ENCODE peak calls at places on chromosomes 12 and 14, in seven cellular contexts. E is progenitor cell of endocrine pancreas, B is mammary epithelial cell, N is pulmonary artery endothelial cell, D is T1000, A is posterior cingulate gyrus, Y is left cardiac atrium. K is an unnamed sample.
A peak's percentile ranks its signal among the peaks of the same experiment; 100 is the strongest.

GRCh38 chr12:795305-795704 is 42.9 kb downstream of the WNK1 start:
- DNase-seq in Y (no peak), B (no peak), D (no peak), A (no peak), N (no peak), E (no peak), K (no peak)

GRCh38 chr12:124356221-124356620 is 61.3 kb downstream of the RFLNA start:
- DNase-seq in D (no peak), B (no peak), A (no peak), E (no peak), Y (no peak), N (no peak), K (no peak)

GRCh38 chr14:37447883-37448391 is 147.1 kb downstream of the FOXA1 start:
- DNase-seq in B (peak; percentile 53), E (no peak), Y (no peak), N (no peak), D (no peak), A (no peak), K (no peak)

GRCh38 chr12:98799411-98799810 is 154.3 kb downstream of the APAF1 start:
- DNase-seq in A (no peak), N (no peak), B (no peak), Y (no peak), D (no peak), E (no peak), K (no peak)

GRCh38 chr12:119178544-119179334 is at the start of gene HSPB8:
- DNase-seq in A (peak; percentile 62), D (peak; percentile 50), B (peak; percentile 2), Y (peak; percentile 95), E (peak; percentile 68), N (no peak), K (peak; percentile 50)

GRCh38 chr14:101505216-101505970 is 55.9 kb upstream of the DIO3 start:
- DNase-seq in E (no peak), B (no peak), D (no peak), N (no peak), A (peak; percentile 5), Y (peak; percentile 13), K (no peak)

GRCh38 chr12:58450868-58451482 is 469.3 kb downstream of the LRIG3 start:
- DNase-seq in N (no peak), B (no peak), A (no peak), D (no peak), Y (no peak), E (no peak), K (no peak)

GRCh38 chr14:99644723-99645544 is at the start of gene HHIPL1:
- DNase-seq in B (no peak), A (no peak), D (no peak), Y (peak; percentile 49), N (no peak), E (peak; percentile 19), K (peak; percentile 21)

GRCh38 chr12:65925626-65926025 is 101.3 kb downstream of the HMGA2 start:
- DNase-seq in N (no peak), E (no peak), Y (no peak), B (no peak), A (no peak), D (no peak), K (no peak)

GRCh38 chr14:33840797-33841196 is 110.1 kb downstream of the EGLN3 start:
- DNase-seq in D (no peak), E (no peak), B (no peak), Y (no peak), N (no peak), A (no peak), K (no peak)

GRCh38 chr12:71187379-71187778 is 29.6 kb upstream of the TSPAN8 start:
- DNase-seq in B (no peak), Y (no peak), N (no peak), E (no peak), D (no peak), A (no peak), K (no peak)

GRCh38 chr12:105099355-105099754 is 8.2 kb upstream of the WASHC4 start:
- DNase-seq in A (no peak), Y (no peak), B (no peak), D (no peak), E (no peak), N (no peak), K (no peak)

GRCh38 chr12:88802307-88802706 is 222.0 kb upstream of the KITLG start:
- DNase-seq in E (no peak), A (no peak), B (no peak), D (no peak), N (no peak), Y (no peak), K (no peak)

GRCh38 chr14:51873221-51873893 is 12.9 kb downstream of the GNG2 start:
- DNase-seq in E (no peak), B (peak; percentile 91), A (no peak), N (peak; percentile 45), D (peak; percentile 49), Y (no peak), K (no peak)

GRCh38 chr12:8018666-8019581 is 13.6 kb upstream of the FOXJ2 start:
- DNase-seq in N (no peak), A (peak; percentile 46), B (no peak), D (no peak), E (peak; percentile 62), Y (no peak), K (peak; percentile 52)

GRCh38 chr14:63952053-63952932 is 99.5 kb downstream of the SYNE2 start:
- DNase-seq in B (no peak), Y (no peak), D (no peak), E (no peak), A (no peak), N (no peak), K (no peak)

GRCh38 chr14:68891851-68892660 is 87.0 kb downstream of the ACTN1 start:
- DNase-seq in B (peak; percentile 62), A (no peak), D (no peak), E (no peak), Y (no peak), N (no peak), K (no peak)

GRCh38 chr12:53578783-53579182 is 47.4 kb downstream of the ATF7 start:
- DNase-seq in E (no peak), N (no peak), B (no peak), D (no peak), A (no peak), Y (no peak), K (no peak)

GRCh38 chr12:13570005-13570694 is 373.6 kb downstream of the EMP1 start:
- DNase-seq in E (no peak), A (no peak), D (no peak), B (peak; percentile 58), N (no peak), Y (no peak), K (no peak)

GRCh38 chr12:80233926-80234325 is 134.6 kb downstream of the OTOGL start:
- DNase-seq in B (no peak), E (no peak), N (no peak), D (no peak), Y (no peak), A (no peak), K (no peak)

GRCh38 chr14:31864937-31865855 is 211.9 kb upstream of the ARHGAP5 start:
- DNase-seq in N (no peak), E (no peak), B (peak; percentile 90), A (no peak), Y (no peak), D (no peak), K (no peak)

GRCh38 chr14:27387458-27387857 is 789.6 kb upstream of the NOVA1 start:
- DNase-seq in N (no peak), B (no peak), E (no peak), Y (no peak), A (no peak), D (no peak), K (no peak)

GRCh38 chr12:86137936-86138335 is 118.3 kb downstream of the MGAT4C start:
- DNase-seq in D (peak; percentile 3), B (peak; percentile 77), A (no peak), N (peak; percentile 52), E (no peak), Y (no peak), K (no peak)

GRCh38 chr14:52023518-52023917 is 34.2 kb downstream of the RTRAF start:
- DNase-seq in Y (no peak), D (peak; percentile 23), A (no peak), N (no peak), B (peak; percentile 45), E (no peak), K (peak; percentile 35)

GRCh38 chr14:59103396-59103795 is 85.1 kb upstream of the DAAM1 start:
- DNase-seq in A (no peak), E (no peak), Y (no peak), N (no peak), B (peak; percentile 12), D (no peak), K (no peak)